ENCODE peak calls at places on chromosomes 13 and 19, in four cellular contexts. D is SW 1271, J is C1 segment of cervical spinal cord, T is AML-193. W is an unnamed sample.

GRCh38 chr13:46796129-46796514 is 839 bp downstream of the ESD start:
- DNase-seq in D (no peak), T (no peak), J (no peak), W (no peak)

GRCh38 chr13:25181597-25181996 is 9.5 kb upstream of the AMER2 start:
- DNase-seq in D (no peak), J (no peak), T (no peak), W (no peak)

GRCh38 chr13:108346376-108346775 is 76.9 kb downstream of the TNFSF13B start:
- DNase-seq in D (no peak), J (no peak), T (no peak), W (no peak)

GRCh38 chr19:48741222-48741999 is 1.0 kb upstream of the RASIP1 start:
- DNase-seq in J (no peak), D (no peak), T (no peak), W (no peak)

GRCh38 chr13:23956106-23956505 is 58.8 kb upstream of the C1QTNF9B start:
- DNase-seq in D (no peak), T (no peak), J (no peak), W (no peak)

GRCh38 chr13:86572115-86572514 is 772.9 kb upstream of the SLITRK6 start:
- DNase-seq in J (no peak), D (peak), T (peak), W (no peak)

GRCh38 chr13:40388617-40389016 is 277.8 kb downstream of the FOXO1 start:
- DNase-seq in D (no peak), J (no peak), T (peak), W (no peak)

GRCh38 chr19:55618426-55618825 is 5.9 kb downstream of the ZNF784 start:
- DNase-seq in D (no peak), J (no peak), T (no peak), W (no peak)

GRCh38 chr13:40452741-40453665 is 213.4 kb downstream of the FOXO1 start:
- DNase-seq in J (no peak), D (no peak), T (no peak), W (no peak)

GRCh38 chr19:18339703-18340102 is 695 bp upstream of the PGPEP1 start:
- DNase-seq in D (no peak), T (peak), J (no peak), W (no peak)

GRCh38 chr19:10503002-10503789 is at the start of gene KEAP1:
- DNase-seq in D (no peak), J (no peak), T (no peak), W (no peak)

GRCh38 chr13:85473144-85473543 is 326.1 kb downstream of the SLITRK6 start:
- DNase-seq in J (no peak), T (no peak), D (no peak), W (no peak)

GRCh38 chr13:24053505-24054251 is 106.8 kb upstream of the SPATA13 start:
- DNase-seq in T (peak), J (peak), D (peak), W (no peak)

GRCh38 chr19:29618871-29619270 is 12.8 kb downstream of the POP4 start:
- DNase-seq in T (no peak), D (no peak), J (no peak), W (no peak)

GRCh38 chr19:5985098-5985783 is 7.3 kb upstream of the RANBP3 start:
- DNase-seq in D (no peak), T (no peak), J (no peak), W (no peak)

GRCh38 chr13:45102136-45102802 is 18.0 kb upstream of the GTF2F2 start:
- DNase-seq in J (peak), T (no peak), D (no peak), W (no peak)

GRCh38 chr13:52004508-52005183 is 6.6 kb downstream of the ATP7B start:
- DNase-seq in J (no peak), T (no peak), D (no peak), W (no peak)

GRCh38 chr13:94515911-94516310 is 36.4 kb upstream of the DCT start:
- DNase-seq in J (no peak), T (no peak), D (no peak), W (no peak)

GRCh38 chr19:53907193-53907581 is 1.9 kb upstream of the CACNG7 start:
- DNase-seq in D (no peak), T (no peak), J (no peak), W (no peak)

GRCh38 chr13:27172495-27172842 is 858 bp upstream of the USP12 start:
- DNase-seq in D (no peak), J (no peak), T (peak), W (no peak)

GRCh38 chr13:64758520-64758919 is 2471.6 kb downstream of the PCDH9 start:
- DNase-seq in J (no peak), D (no peak), T (no peak), W (no peak)

GRCh38 chr19:56356944-56357343 is 36.4 kb downstream of the ZNF582 start:
- DNase-seq in T (no peak), J (no peak), D (no peak), W (no peak)

GRCh38 chr19:18090545-18091216 is 3.9 kb upstream of the IL12RB1 start:
- DNase-seq in J (peak), D (no peak), T (no peak), W (no peak)

GRCh38 chr13:101454767-101455166 is 2.3 kb downstream of the ITGBL1 start:
- DNase-seq in D (peak), T (no peak), J (no peak), W (no peak)

W was measured in pulmonary artery endothelial cell.